ENCODE peak calls at places on chromosomes 5 and 9, in seven cellular contexts. E, U, Y, K, O, S and H are unnamed samples.

GRCh38 chr5:97124335-97124734 is 18.1 kb downstream of the LIX1 start:
- DNase-seq in S (no peak), O (peak; percentile 13), U (no peak), Y (no peak), E (no peak), K (no peak), H (no peak)

GRCh38 chr9:98971168-98971914 is 27.6 kb downstream of the COL15A1 start:
- DNase-seq in Y (no peak), K (peak; percentile 79), E (peak; percentile 57), S (no peak), U (no peak), O (no peak), H (peak; percentile 73)

GRCh38 chr9:12760758-12761157 is 14.1 kb upstream of the LURAP1L start:
- DNase-seq in Y (no peak), K (no peak), O (no peak), E (no peak), S (no peak), U (no peak), H (no peak)

GRCh38 chr5:78660401-78660800 is 11.8 kb upstream of the LHFPL2 start:
- DNase-seq in S (no peak), U (no peak), K (no peak), E (no peak), Y (no peak), O (no peak), H (no peak)

GRCh38 chr5:392431-392988 is 50.5 kb upstream of the EXOC3 start:
- DNase-seq in U (peak; percentile 83), E (peak; percentile 19), S (no peak), K (peak; percentile 22), Y (peak; percentile 80), O (no peak), H (no peak)

GRCh38 chr5:10034008-10034407 is 215.7 kb downstream of the ATPSCKMT start:
- DNase-seq in S (no peak), Y (no peak), K (no peak), O (no peak), E (peak; percentile 61), U (peak; percentile 79), H (no peak)

GRCh38 chr9:79764377-79764776 is 192.6 kb downstream of the TLE4 start:
- DNase-seq in S (no peak), E (peak; percentile 64), U (no peak), O (no peak), Y (no peak), K (no peak), H (no peak)

GRCh38 chr5:42064821-42065220 is 139.7 kb downstream of the FBXO4 start:
- DNase-seq in S (no peak), U (no peak), K (no peak), O (no peak), Y (no peak), E (no peak), H (no peak)

GRCh38 chr5:151030377-151030776 is 10.0 kb downstream of the GPX3 start:
- DNase-seq in Y (no peak), E (no peak), S (no peak), K (no peak), U (peak; percentile 93), O (no peak), H (no peak)

GRCh38 chr9:135088979-135089847 is 1.7 kb downstream of the OLFM1 start:
- DNase-seq in O (no peak), E (no peak), S (no peak), U (no peak), Y (no peak), K (no peak), H (no peak)